ENCODE peak calls at places on chromosomes 6 and 20, in seven cellular contexts. Z is OCI-LY7, P is HCT116, R is transverse colon, X is upper lobe of right lung, C is osteoblast, I is trophoblast cell. O is an unnamed sample.

GRCh38 chr6:43481591-43482242 is 4.3 kb downstream of the TJAP1 start:
- DNase-seq in Z (no peak), P (peak; percentile 44), R (no peak), X (no peak), C (no peak), I (peak; percentile 41), O (no peak)

GRCh38 chr6:169490830-169491229 is 211.0 kb downstream of the WDR27 start:
- DNase-seq in Z (no peak), P (no peak), R (no peak), X (no peak), C (peak; percentile 89), I (no peak), O (no peak)

GRCh38 chr6:111730835-111731234 is 125.2 kb upstream of the TRAF3IP2 start:
- DNase-seq in Z (no peak), P (no peak), R (no peak), X (no peak), C (no peak), I (no peak), O (no peak)

GRCh38 chr6:27726620-27727023 is 185.6 kb downstream of the OR2B2 start:
- DNase-seq in Z (no peak), P (peak; percentile 44), R (no peak), X (no peak), C (no peak), I (no peak), O (no peak)

GRCh38 chr20:39451386-39451785 is 489.2 kb downstream of the DHX35 start:
- DNase-seq in Z (no peak), P (no peak), R (no peak), X (no peak), C (no peak), I (no peak), O (no peak)

GRCh38 chr6:5547571-5547970 is 286.3 kb downstream of the FARS2 start:
- DNase-seq in Z (no peak), P (no peak), R (no peak), X (no peak), C (no peak), I (no peak), O (no peak)

GRCh38 chr6:111642463-111643158 is 36.9 kb upstream of the TRAF3IP2 start:
- DNase-seq in Z (peak; percentile 51), P (peak; percentile 70), R (peak; percentile 68), X (peak; percentile 75), C (peak; percentile 89), I (peak; percentile 81), O (no peak)

GRCh38 chr6:124967444-124967843 is 5.2 kb downstream of the RNF217 start:
- DNase-seq in Z (no peak), P (no peak), R (no peak), X (no peak), C (peak; percentile 38), I (no peak), O (no peak)

GRCh38 chr20:32356935-32357868 is 929 bp upstream of the ASXL1 start:
- DNase-seq in Z (no peak), P (peak; percentile 15), R (peak; percentile 44), X (no peak), C (peak; percentile 85), I (peak; percentile 96), O (no peak)

GRCh38 chr6:41801380-41801779 is 13.9 kb downstream of the TOMM6 start:
- DNase-seq in Z (peak; percentile 35), P (no peak), R (no peak), X (no peak), C (peak; percentile 58), I (peak; percentile 14), O (no peak)

GRCh38 chr6:54805077-54805476 is 41.5 kb upstream of the FAM83B start:
- DNase-seq in Z (no peak), P (no peak), R (no peak), X (no peak), C (no peak), I (peak; percentile 53), O (no peak)

GRCh38 chr6:71197770-71198169 is 90.8 kb upstream of the OGFRL1 start:
- DNase-seq in Z (no peak), P (no peak), R (no peak), X (no peak), C (no peak), I (no peak), O (no peak)

GRCh38 chr20:21615617-21616080 is 89.8 kb upstream of the PAX1 start:
- DNase-seq in Z (peak; percentile 71), P (peak; percentile 26), R (peak; percentile 39), X (peak; percentile 63), C (peak; percentile 89), I (peak; percentile 72), O (peak; percentile 38)

GRCh38 chr6:134750669-134751068 is 199.2 kb downstream of the ALDH8A1 start:
- DNase-seq in Z (no peak), P (no peak), R (no peak), X (no peak), C (peak; percentile 29), I (no peak), O (no peak)

GRCh38 chr20:60780388-60781025 is 471.6 kb upstream of the CDH4 start:
- DNase-seq in Z (no peak), P (no peak), R (no peak), X (no peak), C (no peak), I (no peak), O (no peak)

GRCh38 chr6:82080767-82081166 is 166.8 kb downstream of the IBTK start:
- DNase-seq in Z (no peak), P (no peak), R (no peak), X (no peak), C (no peak), I (no peak), O (no peak)

GRCh38 chr20:11941593-11942261 is 24.0 kb downstream of the BTBD3 start:
- DNase-seq in Z (no peak), P (no peak), R (no peak), X (no peak), C (no peak), I (no peak), O (no peak)

GRCh38 chr6:2630362-2630761 is 120.4 kb downstream of the MYLK4 start:
- DNase-seq in Z (no peak), P (peak; percentile 97), R (no peak), X (no peak), C (peak; percentile 87), I (peak; percentile 48), O (no peak)

DNA sequence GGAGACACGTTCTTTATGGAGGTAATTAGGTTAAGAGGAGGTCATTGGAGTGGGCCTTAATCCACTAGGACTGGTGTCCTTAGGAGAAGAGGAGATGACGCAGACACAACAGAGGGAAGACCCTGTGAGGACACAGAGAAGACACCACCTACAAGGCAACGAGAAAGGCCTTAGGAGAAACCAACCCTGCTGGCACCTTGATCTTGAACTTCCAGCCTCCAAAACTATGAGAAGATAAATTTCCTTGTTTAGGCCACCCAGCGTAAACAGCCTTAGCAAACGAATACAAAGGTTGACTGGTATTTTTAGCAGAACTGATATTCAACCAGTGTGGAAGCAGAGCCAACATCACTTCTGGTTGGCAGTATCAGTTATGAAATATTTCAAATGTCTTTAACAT is 75.2 kb downstream of the GFOD1 start:
- DNase-seq in Z (no peak), P (no peak), R (no peak), X (no peak), C (no peak), I (no peak), O (no peak)
- H3K4me1 ChIP-seq in Z (no peaks in the 10 kb centered on the region), P (peaks cover 13% of the 10 kb centered on the region), R (peaks cover 8% of the 10 kb centered on the region), X (peaks cover 66% of the 10 kb centered on the region), C (peaks cover 16% of the 10 kb centered on the region), I (no peaks in the 10 kb centered on the region), O (no peaks in the 10 kb centered on the region)

GRCh38 chr20:848218-848617 is 14.7 kb downstream of the FAM110A start:
- DNase-seq in Z (no peak), P (no peak), R (no peak), X (no peak), C (no peak), I (no peak), O (no peak)
- H3K4me1 ChIP-seq in Z (peaks cover 62% of the 10 kb centered on the region), P (peaks cover 19% of the 10 kb centered on the region), R (peaks cover 13% of the 10 kb centered on the region), X (peaks cover 33% of the 10 kb centered on the region), C (no peaks in the 10 kb centered on the region), I (peaks cover 19% of the 10 kb centered on the region), O (peaks cover 42% of the 10 kb centered on the region)

GRCh38 chr20:47317127-47317895 is 39.2 kb downstream of the ZMYND8 start:
- DNase-seq in Z (peak; percentile 41), P (peak; percentile 87), R (peak; percentile 76), X (peak; percentile 91), C (peak; percentile 96), I (peak; percentile 70), O (no peak)

GRCh38 chr20:47318027-47318595 is 38.4 kb downstream of the ZMYND8 start:
- DNase-seq in Z (no peak), P (no peak), R (peak; percentile 73), X (peak; percentile 62), C (peak; percentile 81), I (no peak), O (no peak)

GRCh38 chr20:47314647-47315338 is 41.7 kb downstream of the ZMYND8 start:
- DNase-seq in Z (no peak), P (no peak), R (no peak), X (no peak), C (no peak), I (peak; percentile 69), O (no peak)

GRCh38 chr20:47316776-47317126 is 39.7 kb downstream of the ZMYND8 start:
- DNase-seq in Z (no peak), P (no peak), R (no peak), X (peak; percentile 40), C (no peak), I (no peak), O (no peak)

GRCh38 chr20:47315339-47315662 is 41.2 kb downstream of the ZMYND8 start:
- DNase-seq in Z (no peak), P (no peak), R (no peak), X (peak; percentile 32), C (no peak), I (no peak), O (no peak)
- H3K4me1 ChIP-seq in Z (peaks cover 20% of the 10 kb centered on the region), P (peaks cover 67% of the 10 kb centered on the region), R (peaks cover 61% of the 10 kb centered on the region), X (peaks cover 70% of the 10 kb centered on the region), C (peaks cover 57% of the 10 kb centered on the region), I (peaks cover 57% of the 10 kb centered on the region), O (peaks cover 12% of the 10 kb centered on the region)

GRCh38 chr6:115972679-115973078 is 88.0 kb downstream of the FRK start:
- DNase-seq in Z (no peak), P (no peak), R (no peak), X (no peak), C (no peak), I (no peak), O (no peak)

GRCh38 chr6:115971785-115972184 is 88.9 kb downstream of the FRK start:
- DNase-seq in Z (no peak), P (no peak), R (no peak), X (no peak), C (no peak), I (no peak), O (no peak)

GRCh38 chr6:115969930-115970273 is 90.8 kb downstream of the FRK start:
- DNase-seq in Z (no peak), P (no peak), R (no peak), X (no peak), C (no peak), I (no peak), O (no peak)

DNA sequence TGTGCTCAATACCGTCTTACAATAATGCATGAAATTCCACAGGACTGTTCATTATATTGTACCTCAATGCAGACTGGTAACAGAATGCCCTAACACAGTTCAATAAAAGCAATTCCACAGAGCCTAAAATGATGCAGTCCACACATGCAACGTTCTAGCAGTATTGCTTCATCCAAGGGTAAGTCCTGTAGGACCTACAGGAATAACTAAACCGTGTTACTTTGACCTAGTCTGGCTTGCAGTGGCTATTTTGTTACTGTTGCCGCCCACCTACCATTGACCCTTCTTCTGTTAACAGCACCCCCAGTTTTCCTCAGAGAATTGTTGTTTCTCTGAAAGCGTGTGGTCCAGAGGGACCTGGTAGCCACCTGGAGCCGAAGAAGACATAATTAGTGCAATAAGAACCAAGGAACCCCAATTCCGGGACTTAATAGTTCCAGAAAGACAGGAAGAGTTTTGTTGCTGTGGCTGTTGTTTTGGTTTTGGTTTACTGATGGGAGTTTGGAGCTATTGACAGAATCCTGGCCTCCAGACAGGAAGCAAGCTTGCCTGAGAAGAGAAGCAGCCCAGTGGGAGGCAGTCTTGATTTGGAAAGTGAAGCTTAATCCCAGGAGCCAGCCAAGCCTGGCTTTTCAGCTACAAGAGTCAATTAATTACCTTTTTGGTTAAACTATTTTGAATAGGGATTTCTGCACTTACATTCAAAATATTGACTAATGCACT is 91.3 kb downstream of the FRK start:
- DNase-seq in Z (no peak), P (no peak), R (no peak), X (no peak), C (no peak), I (no peak), O (no peak)
- H3K4me1 ChIP-seq in Z (no peaks in the 10 kb centered on the region), P (no peaks in the 10 kb centered on the region), R (no peaks in the 10 kb centered on the region), X (no peaks in the 10 kb centered on the region), C (peaks cover 3% of the 10 kb centered on the region), I (no peaks in the 10 kb centered on the region), O (no peaks in the 10 kb centered on the region)